ENCODE peak calls at places on chromosomes 16 and 17, in nine cellular contexts. One of them, this sample, is unnamed. For H3K36me3, the result is how much of the 10 kb centered on the place peaks cover.

GRCh38 chr17:28807925-28808641 is 34.5 kb downstream of the FAM222B start:
- DNase-seq in heart right ventricle: no peak
- DNase-seq in gastrocnemius medialis: peak
- DNase-seq in DND-41: no peak
- DNase-seq in IMR-90: peak
- DNase-seq in lung: no peak
- DNase-seq in GM23338: no peak
- DNase-seq in cardiac muscle cell: no peak
- DNase-seq in PC-3: peak
- DNase-seq in this sample: no peak

GRCh38 chr17:70791748-70792443 is 622.6 kb downstream of the KCNJ2 start:
- DNase-seq in heart right ventricle: no peak
- DNase-seq in gastrocnemius medialis: no peak
- DNase-seq in DND-41: no peak
- DNase-seq in IMR-90: no peak
- DNase-seq in lung: no peak
- DNase-seq in GM23338: peak
- DNase-seq in cardiac muscle cell: no peak
- DNase-seq in PC-3: no peak
- DNase-seq in this sample: no peak

GRCh38 chr16:4016648-4017047 is 99.6 kb downstream of the ADCY9 start:
- DNase-seq in heart right ventricle: no peak
- DNase-seq in gastrocnemius medialis: no peak
- DNase-seq in DND-41: no peak
- DNase-seq in IMR-90: peak
- DNase-seq in lung: no peak
- DNase-seq in GM23338: no peak
- DNase-seq in cardiac muscle cell: no peak
- DNase-seq in PC-3: no peak
- DNase-seq in this sample: peak

GRCh38 chr17:3535253-3535995 is 22.2 kb downstream of the TRPV3 start:
- DNase-seq in heart right ventricle: peak
- DNase-seq in gastrocnemius medialis: peak
- DNase-seq in DND-41: no peak
- DNase-seq in IMR-90: peak
- DNase-seq in lung: peak
- DNase-seq in GM23338: peak
- DNase-seq in cardiac muscle cell: peak
- DNase-seq in PC-3: peak
- DNase-seq in this sample: peak

GRCh38 chr17:73340093-73340596 is 28.3 kb upstream of the CDC42EP4 start:
- DNase-seq in heart right ventricle: no peak
- DNase-seq in gastrocnemius medialis: peak
- DNase-seq in DND-41: no peak
- DNase-seq in IMR-90: peak
- DNase-seq in lung: peak
- DNase-seq in GM23338: no peak
- DNase-seq in cardiac muscle cell: no peak
- DNase-seq in PC-3: peak
- DNase-seq in this sample: no peak

GRCh38 chr17:80575057-80575875 is 30.6 kb downstream of the RPTOR start:
- DNase-seq in heart right ventricle: peak
- DNase-seq in gastrocnemius medialis: peak
- DNase-seq in DND-41: peak
- DNase-seq in IMR-90: peak
- DNase-seq in lung: peak
- DNase-seq in GM23338: peak
- DNase-seq in cardiac muscle cell: peak
- DNase-seq in PC-3: peak
- DNase-seq in this sample: peak

GRCh38 chr17:57628421-57628820 is 116.7 kb downstream of the CCDC182 start:
- DNase-seq in heart right ventricle: no peak
- DNase-seq in gastrocnemius medialis: peak
- DNase-seq in DND-41: no peak
- DNase-seq in IMR-90: no peak
- DNase-seq in lung: no peak
- DNase-seq in GM23338: no peak
- DNase-seq in cardiac muscle cell: no peak
- DNase-seq in PC-3: no peak
- DNase-seq in this sample: no peak

GRCh38 chr17:6314311-6314710 is 120.6 kb downstream of the AIPL1 start:
- DNase-seq in heart right ventricle: no peak
- DNase-seq in gastrocnemius medialis: no peak
- DNase-seq in DND-41: no peak
- DNase-seq in IMR-90: no peak
- DNase-seq in lung: no peak
- DNase-seq in GM23338: no peak
- DNase-seq in cardiac muscle cell: no peak
- DNase-seq in PC-3: peak
- DNase-seq in this sample: no peak

GRCh38 chr16:57899771-57900661 is 70.9 kb downstream of the CNGB1 start:
- DNase-seq in heart right ventricle: peak
- DNase-seq in gastrocnemius medialis: peak
- DNase-seq in DND-41: peak
- DNase-seq in IMR-90: peak
- DNase-seq in lung: peak
- DNase-seq in GM23338: peak
- DNase-seq in cardiac muscle cell: peak
- DNase-seq in PC-3: peak
- DNase-seq in this sample: peak

GRCh38 chr17:64572682-64573154 is 65.9 kb downstream of the CEP95 start:
- DNase-seq in heart right ventricle: no peak
- DNase-seq in gastrocnemius medialis: no peak
- DNase-seq in DND-41: no peak
- DNase-seq in IMR-90: peak
- DNase-seq in lung: no peak
- DNase-seq in GM23338: no peak
- DNase-seq in cardiac muscle cell: no peak
- DNase-seq in PC-3: peak
- DNase-seq in this sample: no peak

GRCh38 chr17:72378414-72379395 is 257.9 kb downstream of the SOX9 start:
- DNase-seq in heart right ventricle: no peak
- DNase-seq in gastrocnemius medialis: no peak
- DNase-seq in DND-41: no peak
- DNase-seq in IMR-90: no peak
- DNase-seq in lung: no peak
- DNase-seq in GM23338: no peak
- DNase-seq in cardiac muscle cell: no peak
- DNase-seq in PC-3: no peak
- DNase-seq in this sample: no peak

GRCh38 chr17:37744961-37745800 is at the start of gene HNF1B:
- DNase-seq in heart right ventricle: no peak
- DNase-seq in gastrocnemius medialis: no peak
- DNase-seq in DND-41: no peak
- DNase-seq in IMR-90: no peak
- DNase-seq in lung: peak
- DNase-seq in GM23338: peak
- DNase-seq in cardiac muscle cell: no peak
- DNase-seq in PC-3: peak
- DNase-seq in this sample: no peak

GRCh38 chr16:84568066-84568465 is 49.8 kb downstream of the COTL1 start:
- DNase-seq in heart right ventricle: no peak
- DNase-seq in gastrocnemius medialis: no peak
- DNase-seq in DND-41: no peak
- DNase-seq in IMR-90: no peak
- DNase-seq in lung: no peak
- DNase-seq in GM23338: no peak
- DNase-seq in cardiac muscle cell: no peak
- DNase-seq in PC-3: peak
- DNase-seq in this sample: no peak

GRCh38 chr17:419073-419735 is 66.6 kb upstream of the RPH3AL start:
- DNase-seq in heart right ventricle: no peak
- DNase-seq in gastrocnemius medialis: no peak
- DNase-seq in DND-41: peak
- DNase-seq in IMR-90: no peak
- DNase-seq in lung: no peak
- DNase-seq in GM23338: no peak
- DNase-seq in cardiac muscle cell: no peak
- DNase-seq in PC-3: no peak
- DNase-seq in this sample: peak

GRCh38 chr16:5604770-5605169 is 507.2 kb upstream of the EEF2KMT start:
- DNase-seq in heart right ventricle: no peak
- DNase-seq in gastrocnemius medialis: no peak
- DNase-seq in DND-41: no peak
- DNase-seq in IMR-90: no peak
- DNase-seq in lung: no peak
- DNase-seq in GM23338: peak
- DNase-seq in cardiac muscle cell: peak
- DNase-seq in PC-3: peak
- DNase-seq in this sample: no peak

GRCh38 chr16:56606071-56606687 is 2.2 kb upstream of the MT2A start:
- DNase-seq in heart right ventricle: no peak
- DNase-seq in gastrocnemius medialis: no peak
- DNase-seq in DND-41: no peak
- DNase-seq in IMR-90: peak
- DNase-seq in lung: no peak
- DNase-seq in GM23338: no peak
- DNase-seq in cardiac muscle cell: no peak
- DNase-seq in PC-3: peak
- DNase-seq in this sample: no peak

GRCh38 chr17:8466466-8466865 is 30.8 kb downstream of the NDEL1 start:
- DNase-seq in heart right ventricle: no peak
- DNase-seq in gastrocnemius medialis: no peak
- DNase-seq in DND-41: no peak
- DNase-seq in IMR-90: peak
- DNase-seq in lung: no peak
- DNase-seq in GM23338: no peak
- DNase-seq in cardiac muscle cell: no peak
- DNase-seq in PC-3: no peak
- DNase-seq in this sample: no peak

GRCh38 chr16:82867425-82867824 is 240.7 kb downstream of the CDH13 start:
- DNase-seq in heart right ventricle: no peak
- DNase-seq in gastrocnemius medialis: no peak
- DNase-seq in DND-41: no peak
- DNase-seq in IMR-90: no peak
- DNase-seq in lung: no peak
- DNase-seq in GM23338: no peak
- DNase-seq in cardiac muscle cell: no peak
- DNase-seq in PC-3: no peak
- DNase-seq in this sample: no peak

DNA sequence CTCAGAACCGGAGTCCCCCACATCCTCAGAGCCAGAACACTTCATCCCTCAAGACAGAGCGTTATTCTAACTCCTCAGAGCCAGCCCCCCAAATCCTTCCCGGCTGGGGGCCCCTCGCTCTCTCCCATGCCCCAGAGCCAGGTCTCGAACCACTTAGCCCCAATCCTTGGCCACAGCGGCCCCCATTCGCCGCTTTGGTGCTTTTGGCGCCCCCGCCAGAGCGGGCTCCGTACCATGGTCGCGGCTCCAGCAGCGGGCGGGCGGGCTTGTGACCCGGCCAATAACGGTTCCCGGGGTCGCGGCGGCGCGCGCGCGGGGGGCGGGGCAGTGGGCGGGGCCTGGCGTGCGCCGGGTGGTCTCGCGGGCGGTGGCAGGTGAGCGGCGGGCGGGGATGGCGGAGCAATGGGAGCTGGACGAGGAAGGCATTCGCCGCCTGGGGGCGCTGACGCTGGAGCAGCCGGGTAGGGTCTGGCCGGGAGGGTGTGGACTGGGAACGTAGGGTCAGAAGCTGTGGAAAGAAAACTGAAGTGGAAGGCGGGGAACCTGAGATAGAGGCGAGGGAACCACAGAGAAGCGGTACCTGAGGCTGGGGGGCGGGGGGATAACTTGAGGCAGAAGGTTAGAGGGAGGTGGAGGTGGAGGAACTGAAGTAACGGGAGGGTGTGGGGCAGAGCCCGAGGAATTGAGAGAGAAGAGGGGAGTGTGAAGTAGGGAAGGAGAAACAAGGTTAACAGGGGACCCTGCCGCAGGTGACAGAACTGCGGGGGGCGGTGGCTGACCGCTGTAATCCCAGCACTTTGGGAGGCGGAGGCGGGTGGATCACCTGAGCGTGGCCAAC is at the start of the genes KCTD19 and LRRC36:
- DNase-seq in heart right ventricle: peak
- DNase-seq in gastrocnemius medialis: no peak
- DNase-seq in DND-41: peak
- DNase-seq in IMR-90: no peak
- DNase-seq in lung: peak
- DNase-seq in GM23338: peak
- DNase-seq in cardiac muscle cell: peak
- DNase-seq in PC-3: no peak
- DNase-seq in this sample: peak
- H3K4me3 ChIP-seq in heart right ventricle: peak
- H3K4me3 ChIP-seq in gastrocnemius medialis: peak
- H3K4me3 ChIP-seq in DND-41: peak
- H3K4me3 ChIP-seq in IMR-90: peak
- H3K4me3 ChIP-seq in lung: peak
- H3K4me3 ChIP-seq in GM23338: peak
- H3K4me3 ChIP-seq in cardiac muscle cell: peak
- H3K4me3 ChIP-seq in PC-3: no peak
- H3K4me3 ChIP-seq in this sample: peak

DNA sequence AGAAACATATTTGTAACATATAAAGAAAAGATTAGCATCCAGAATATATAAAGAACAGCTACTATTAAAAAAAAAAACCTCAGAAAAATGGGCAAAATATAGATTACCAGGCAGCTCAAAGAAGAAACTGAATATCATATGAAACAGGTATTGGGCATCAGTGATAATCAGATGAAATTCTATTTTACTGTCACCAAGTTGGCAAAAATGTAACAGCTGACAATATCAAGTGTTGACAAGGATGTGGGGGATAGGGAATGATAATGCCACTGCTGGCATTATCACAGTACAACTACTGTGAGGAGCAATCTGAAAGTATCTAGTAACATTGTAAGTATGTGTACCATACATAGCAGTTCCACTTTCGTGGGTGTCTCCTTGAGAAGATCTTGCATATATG is 50.2 kb downstream of the LCMT1 start:
- DNase-seq in heart right ventricle: no peak
- DNase-seq in gastrocnemius medialis: no peak
- DNase-seq in DND-41: no peak
- DNase-seq in IMR-90: no peak
- DNase-seq in lung: no peak
- DNase-seq in GM23338: no peak
- DNase-seq in cardiac muscle cell: no peak
- DNase-seq in PC-3: no peak
- DNase-seq in this sample: no peak
- H3K36me3 ChIP-seq in heart right ventricle: under half
- H3K36me3 ChIP-seq in gastrocnemius medialis: half or more
- H3K36me3 ChIP-seq in DND-41: half or more
- H3K36me3 ChIP-seq in IMR-90: under half
- H3K36me3 ChIP-seq in lung: under half
- H3K36me3 ChIP-seq in GM23338: under half
- H3K36me3 ChIP-seq in cardiac muscle cell: under half
- H3K36me3 ChIP-seq in PC-3: under half
- H3K36me3 ChIP-seq in this sample: under half

GRCh38 chr17:43714338-43715149 is 44.0 kb downstream of the SOST start:
- DNase-seq in heart right ventricle: no peak
- DNase-seq in gastrocnemius medialis: no peak
- DNase-seq in DND-41: no peak
- DNase-seq in IMR-90: peak
- DNase-seq in lung: no peak
- DNase-seq in GM23338: no peak
- DNase-seq in cardiac muscle cell: no peak
- DNase-seq in PC-3: peak
- DNase-seq in this sample: no peak
- H3K4me3 ChIP-seq in heart right ventricle: no peak
- H3K4me3 ChIP-seq in gastrocnemius medialis: no peak
- H3K4me3 ChIP-seq in DND-41: no peak
- H3K4me3 ChIP-seq in IMR-90: no peak
- H3K4me3 ChIP-seq in lung: no peak
- H3K4me3 ChIP-seq in GM23338: peak
- H3K4me3 ChIP-seq in cardiac muscle cell: no peak
- H3K4me3 ChIP-seq in PC-3: peak
- H3K4me3 ChIP-seq in this sample: no peak

GRCh38 chr17:62689441-62690167 is 62.1 kb downstream of the MRC2 start:
- DNase-seq in heart right ventricle: no peak
- DNase-seq in gastrocnemius medialis: no peak
- DNase-seq in DND-41: no peak
- DNase-seq in IMR-90: no peak
- DNase-seq in lung: no peak
- DNase-seq in GM23338: no peak
- DNase-seq in cardiac muscle cell: no peak
- DNase-seq in PC-3: no peak
- DNase-seq in this sample: no peak
- H3K36me3 ChIP-seq in heart right ventricle: under half
- H3K36me3 ChIP-seq in gastrocnemius medialis: under half
- H3K36me3 ChIP-seq in DND-41: under half
- H3K36me3 ChIP-seq in IMR-90: half or more
- H3K36me3 ChIP-seq in lung: under half
- H3K36me3 ChIP-seq in GM23338: under half
- H3K36me3 ChIP-seq in cardiac muscle cell: under half
- H3K36me3 ChIP-seq in PC-3: under half
- H3K36me3 ChIP-seq in this sample: under half

This sample was measured in CD8-positive, alpha-beta memory T cell.